ENCODE peak calls at places on chromosomes 12 and 14, in ten cellular contexts. One of them, this sample, is unnamed.

GRCh38 chr14:103118663-103119404 is 4.4 kb upstream of the TNFAIP2 start:
- DNase-seq in amniotic stem cell: no peak
- DNase-seq in aorta: no peak
- DNase-seq in fibroblast of pulmonary artery: no peak
- DNase-seq in fibroblast of mammary gland: no peak
- DNase-seq in HS-5: no peak
- DNase-seq in DMS153: no peak
- DNase-seq in T-cell: no peak
- DNase-seq in lower leg skin: peak
- DNase-seq in mesenchymal stem cell: no peak
- DNase-seq in this sample: no peak

GRCh38 chr12:3102721-3103410 is 25.7 kb downstream of the TSPAN9 start:
- DNase-seq in amniotic stem cell: no peak
- DNase-seq in aorta: no peak
- DNase-seq in fibroblast of pulmonary artery: no peak
- DNase-seq in fibroblast of mammary gland: no peak
- DNase-seq in HS-5: no peak
- DNase-seq in DMS153: no peak
- DNase-seq in T-cell: no peak
- DNase-seq in lower leg skin: no peak
- DNase-seq in mesenchymal stem cell: no peak
- DNase-seq in this sample: no peak

GRCh38 chr14:100246136-100246535 is 7.2 kb downstream of the YY1 start:
- DNase-seq in amniotic stem cell: no peak
- DNase-seq in aorta: no peak
- DNase-seq in fibroblast of pulmonary artery: no peak
- DNase-seq in fibroblast of mammary gland: no peak
- DNase-seq in HS-5: no peak
- DNase-seq in DMS153: no peak
- DNase-seq in T-cell: no peak
- DNase-seq in lower leg skin: no peak
- DNase-seq in mesenchymal stem cell: no peak
- DNase-seq in this sample: no peak

GRCh38 chr14:79161576-79161975 is 991.4 kb downstream of the NRXN3 start:
- DNase-seq in amniotic stem cell: no peak
- DNase-seq in aorta: no peak
- DNase-seq in fibroblast of pulmonary artery: peak
- DNase-seq in fibroblast of mammary gland: peak
- DNase-seq in HS-5: no peak
- DNase-seq in DMS153: no peak
- DNase-seq in T-cell: no peak
- DNase-seq in lower leg skin: no peak
- DNase-seq in mesenchymal stem cell: peak
- DNase-seq in this sample: no peak

GRCh38 chr14:31280132-31280870 is 72.7 kb upstream of the HECTD1 start:
- DNase-seq in amniotic stem cell: no peak
- DNase-seq in aorta: no peak
- DNase-seq in fibroblast of pulmonary artery: no peak
- DNase-seq in fibroblast of mammary gland: no peak
- DNase-seq in HS-5: no peak
- DNase-seq in DMS153: no peak
- DNase-seq in T-cell: no peak
- DNase-seq in lower leg skin: no peak
- DNase-seq in mesenchymal stem cell: no peak
- DNase-seq in this sample: no peak

GRCh38 chr12:71846322-71846940 is 6.9 kb downstream of the TBC1D15 start:
- DNase-seq in amniotic stem cell: peak
- DNase-seq in aorta: no peak
- DNase-seq in fibroblast of pulmonary artery: peak
- DNase-seq in fibroblast of mammary gland: peak
- DNase-seq in HS-5: peak
- DNase-seq in DMS153: no peak
- DNase-seq in T-cell: no peak
- DNase-seq in lower leg skin: no peak
- DNase-seq in mesenchymal stem cell: peak
- DNase-seq in this sample: peak

GRCh38 chr12:116164263-116164817 is 113.2 kb downstream of the MED13L start:
- DNase-seq in amniotic stem cell: no peak
- DNase-seq in aorta: no peak
- DNase-seq in fibroblast of pulmonary artery: no peak
- DNase-seq in fibroblast of mammary gland: no peak
- DNase-seq in HS-5: no peak
- DNase-seq in DMS153: peak
- DNase-seq in T-cell: no peak
- DNase-seq in lower leg skin: no peak
- DNase-seq in mesenchymal stem cell: peak
- DNase-seq in this sample: no peak

GRCh38 chr12:56321027-56321426 is 5.2 kb upstream of the CNPY2 start:
- DNase-seq in amniotic stem cell: no peak
- DNase-seq in aorta: no peak
- DNase-seq in fibroblast of pulmonary artery: no peak
- DNase-seq in fibroblast of mammary gland: peak
- DNase-seq in HS-5: no peak
- DNase-seq in DMS153: no peak
- DNase-seq in T-cell: no peak
- DNase-seq in lower leg skin: no peak
- DNase-seq in mesenchymal stem cell: peak
- DNase-seq in this sample: no peak

GRCh38 chr12:46332260-46332659 is 40.3 kb downstream of the SLC38A2 start:
- DNase-seq in amniotic stem cell: no peak
- DNase-seq in aorta: no peak
- DNase-seq in fibroblast of pulmonary artery: peak
- DNase-seq in fibroblast of mammary gland: peak
- DNase-seq in HS-5: peak
- DNase-seq in DMS153: no peak
- DNase-seq in T-cell: no peak
- DNase-seq in lower leg skin: no peak
- DNase-seq in mesenchymal stem cell: peak
- DNase-seq in this sample: no peak

GRCh38 chr12:89593233-89593632 is 67.4 kb upstream of the POC1B start:
- DNase-seq in amniotic stem cell: no peak
- DNase-seq in aorta: no peak
- DNase-seq in fibroblast of pulmonary artery: no peak
- DNase-seq in fibroblast of mammary gland: no peak
- DNase-seq in HS-5: no peak
- DNase-seq in DMS153: no peak
- DNase-seq in T-cell: no peak
- DNase-seq in lower leg skin: no peak
- DNase-seq in mesenchymal stem cell: no peak
- DNase-seq in this sample: no peak

GRCh38 chr14:56136571-56137498 is 18.6 kb downstream of the PELI2 start:
- DNase-seq in amniotic stem cell: no peak
- DNase-seq in aorta: no peak
- DNase-seq in fibroblast of pulmonary artery: no peak
- DNase-seq in fibroblast of mammary gland: no peak
- DNase-seq in HS-5: no peak
- DNase-seq in DMS153: no peak
- DNase-seq in T-cell: no peak
- DNase-seq in lower leg skin: no peak
- DNase-seq in mesenchymal stem cell: no peak
- DNase-seq in this sample: no peak

GRCh38 chr14:55256586-55256985 is 14.6 kb upstream of the FBXO34 start:
- DNase-seq in amniotic stem cell: no peak
- DNase-seq in aorta: no peak
- DNase-seq in fibroblast of pulmonary artery: no peak
- DNase-seq in fibroblast of mammary gland: no peak
- DNase-seq in HS-5: no peak
- DNase-seq in DMS153: no peak
- DNase-seq in T-cell: no peak
- DNase-seq in lower leg skin: no peak
- DNase-seq in mesenchymal stem cell: no peak
- DNase-seq in this sample: no peak

GRCh38 chr12:131357920-131358319 is 353.0 kb upstream of the SFSWAP start:
- DNase-seq in amniotic stem cell: no peak
- DNase-seq in aorta: no peak
- DNase-seq in fibroblast of pulmonary artery: no peak
- DNase-seq in fibroblast of mammary gland: no peak
- DNase-seq in HS-5: no peak
- DNase-seq in DMS153: no peak
- DNase-seq in T-cell: no peak
- DNase-seq in lower leg skin: no peak
- DNase-seq in mesenchymal stem cell: no peak
- DNase-seq in this sample: no peak

GRCh38 chr12:122161682-122162081 is 12.3 kb downstream of the IL31 start:
- DNase-seq in amniotic stem cell: no peak
- DNase-seq in aorta: no peak
- DNase-seq in fibroblast of pulmonary artery: no peak
- DNase-seq in fibroblast of mammary gland: no peak
- DNase-seq in HS-5: no peak
- DNase-seq in DMS153: no peak
- DNase-seq in T-cell: no peak
- DNase-seq in lower leg skin: no peak
- DNase-seq in mesenchymal stem cell: no peak
- DNase-seq in this sample: no peak

GRCh38 chr12:58359084-58359483 is 417.7 kb downstream of the ATP23 start:
- DNase-seq in amniotic stem cell: peak
- DNase-seq in aorta: no peak
- DNase-seq in fibroblast of pulmonary artery: no peak
- DNase-seq in fibroblast of mammary gland: peak
- DNase-seq in HS-5: no peak
- DNase-seq in DMS153: no peak
- DNase-seq in T-cell: no peak
- DNase-seq in lower leg skin: no peak
- DNase-seq in mesenchymal stem cell: no peak
- DNase-seq in this sample: no peak

GRCh38 chr14:99122521-99123125 is 149.4 kb downstream of the BCL11B start:
- DNase-seq in amniotic stem cell: no peak
- DNase-seq in aorta: no peak
- DNase-seq in fibroblast of pulmonary artery: no peak
- DNase-seq in fibroblast of mammary gland: no peak
- DNase-seq in HS-5: no peak
- DNase-seq in DMS153: no peak
- DNase-seq in T-cell: no peak
- DNase-seq in lower leg skin: no peak
- DNase-seq in mesenchymal stem cell: no peak
- DNase-seq in this sample: no peak

GRCh38 chr14:73887704-73888459 is 1.2 kb downstream of the ZNF410 start:
- DNase-seq in amniotic stem cell: no peak
- DNase-seq in aorta: no peak
- DNase-seq in fibroblast of pulmonary artery: no peak
- DNase-seq in fibroblast of mammary gland: no peak
- DNase-seq in HS-5: no peak
- DNase-seq in DMS153: no peak
- DNase-seq in T-cell: no peak
- DNase-seq in lower leg skin: no peak
- DNase-seq in mesenchymal stem cell: no peak
- DNase-seq in this sample: no peak

GRCh38 chr14:103721334-103722120 is 5.9 kb downstream of the ZFYVE21 start:
- DNase-seq in amniotic stem cell: no peak
- DNase-seq in aorta: no peak
- DNase-seq in fibroblast of pulmonary artery: peak
- DNase-seq in fibroblast of mammary gland: peak
- DNase-seq in HS-5: no peak
- DNase-seq in DMS153: no peak
- DNase-seq in T-cell: no peak
- DNase-seq in lower leg skin: no peak
- DNase-seq in mesenchymal stem cell: no peak
- DNase-seq in this sample: no peak

GRCh38 chr14:91947196-91948184 is at the start of gene FBLN5:
- DNase-seq in amniotic stem cell: peak
- DNase-seq in aorta: peak
- DNase-seq in fibroblast of pulmonary artery: peak
- DNase-seq in fibroblast of mammary gland: peak
- DNase-seq in HS-5: peak
- DNase-seq in DMS153: no peak
- DNase-seq in T-cell: peak
- DNase-seq in lower leg skin: peak
- DNase-seq in mesenchymal stem cell: peak
- DNase-seq in this sample: peak

GRCh38 chr12:87491089-87491488 is 538.1 kb downstream of the C12orf50 start:
- DNase-seq in amniotic stem cell: no peak
- DNase-seq in aorta: no peak
- DNase-seq in fibroblast of pulmonary artery: no peak
- DNase-seq in fibroblast of mammary gland: no peak
- DNase-seq in HS-5: no peak
- DNase-seq in DMS153: no peak
- DNase-seq in T-cell: no peak
- DNase-seq in lower leg skin: no peak
- DNase-seq in mesenchymal stem cell: no peak
- DNase-seq in this sample: no peak

GRCh38 chr12:40253936-40254335 is 29.1 kb downstream of the LRRK2 start:
- DNase-seq in amniotic stem cell: no peak
- DNase-seq in aorta: no peak
- DNase-seq in fibroblast of pulmonary artery: peak
- DNase-seq in fibroblast of mammary gland: peak
- DNase-seq in HS-5: no peak
- DNase-seq in DMS153: no peak
- DNase-seq in T-cell: no peak
- DNase-seq in lower leg skin: no peak
- DNase-seq in mesenchymal stem cell: no peak
- DNase-seq in this sample: no peak

GRCh38 chr12:26135010-26135420 is 10.2 kb upstream of the BHLHE41 start:
- DNase-seq in amniotic stem cell: no peak
- DNase-seq in aorta: no peak
- DNase-seq in fibroblast of pulmonary artery: peak
- DNase-seq in fibroblast of mammary gland: peak
- DNase-seq in HS-5: no peak
- DNase-seq in DMS153: peak
- DNase-seq in T-cell: no peak
- DNase-seq in lower leg skin: no peak
- DNase-seq in mesenchymal stem cell: no peak
- DNase-seq in this sample: no peak

GRCh38 chr14:105047283-105048016 is 17.8 kb downstream of the GPR132 start:
- DNase-seq in amniotic stem cell: no peak
- DNase-seq in aorta: no peak
- DNase-seq in fibroblast of pulmonary artery: no peak
- DNase-seq in fibroblast of mammary gland: no peak
- DNase-seq in HS-5: no peak
- DNase-seq in DMS153: no peak
- DNase-seq in T-cell: no peak
- DNase-seq in lower leg skin: no peak
- DNase-seq in mesenchymal stem cell: no peak
- DNase-seq in this sample: no peak

GRCh38 chr14:39169541-39169900 is 612 bp downstream of the TRAPPC6B start:
- DNase-seq in amniotic stem cell: no peak
- DNase-seq in aorta: no peak
- DNase-seq in fibroblast of pulmonary artery: no peak
- DNase-seq in fibroblast of mammary gland: no peak
- DNase-seq in HS-5: no peak
- DNase-seq in DMS153: no peak
- DNase-seq in T-cell: no peak
- DNase-seq in lower leg skin: no peak
- DNase-seq in mesenchymal stem cell: no peak
- DNase-seq in this sample: no peak

GRCh38 chr12:75571204-75571603 is 59.8 kb upstream of the KRR1 start:
- DNase-seq in amniotic stem cell: no peak
- DNase-seq in aorta: no peak
- DNase-seq in fibroblast of pulmonary artery: no peak
- DNase-seq in fibroblast of mammary gland: no peak
- DNase-seq in HS-5: no peak
- DNase-seq in DMS153: peak
- DNase-seq in T-cell: no peak
- DNase-seq in lower leg skin: no peak
- DNase-seq in mesenchymal stem cell: no peak
- DNase-seq in this sample: no peak

GRCh38 chr14:99522457-99522891 is 41.3 kb downstream of the CCNK start:
- DNase-seq in amniotic stem cell: peak
- DNase-seq in aorta: no peak
- DNase-seq in fibroblast of pulmonary artery: peak
- DNase-seq in fibroblast of mammary gland: peak
- DNase-seq in HS-5: no peak
- DNase-seq in DMS153: no peak
- DNase-seq in T-cell: no peak
- DNase-seq in lower leg skin: no peak
- DNase-seq in mesenchymal stem cell: peak
- DNase-seq in this sample: no peak

GRCh38 chr12:125634813-125635212 is 569.6 kb downstream of the AACS start:
- DNase-seq in amniotic stem cell: no peak
- DNase-seq in aorta: no peak
- DNase-seq in fibroblast of pulmonary artery: no peak
- DNase-seq in fibroblast of mammary gland: no peak
- DNase-seq in HS-5: no peak
- DNase-seq in DMS153: no peak
- DNase-seq in T-cell: no peak
- DNase-seq in lower leg skin: no peak
- DNase-seq in mesenchymal stem cell: no peak
- DNase-seq in this sample: no peak

GRCh38 chr14:34070917-34071407 is 120.1 kb upstream of the EGLN3 start:
- DNase-seq in amniotic stem cell: no peak
- DNase-seq in aorta: no peak
- DNase-seq in fibroblast of pulmonary artery: no peak
- DNase-seq in fibroblast of mammary gland: no peak
- DNase-seq in HS-5: no peak
- DNase-seq in DMS153: no peak
- DNase-seq in T-cell: no peak
- DNase-seq in lower leg skin: no peak
- DNase-seq in mesenchymal stem cell: no peak
- DNase-seq in this sample: no peak